ENCODE peak calls at places on chromosome 5, in five cellular contexts. W is lower lobe of right lung, Q is gastrocnemius medialis, C is NB4, V is AG04449. H is an unnamed sample.

GRCh38 chr5:151202381-151203139 is 21.3 kb downstream of the CCDC69 start:
- DNase-seq in W (no peak), Q (no peak), C (peak), V (no peak), H (no peak)

GRCh38 chr5:172407241-172407691 is 47.1 kb downstream of the SH3PXD2B start:
- DNase-seq in W (no peak), Q (no peak), C (no peak), V (no peak), H (no peak)

GRCh38 chr5:100697970-100698369 is 162.8 kb downstream of the FAM174A start:
- DNase-seq in W (no peak), Q (no peak), C (no peak), V (no peak), H (no peak)

GRCh38 chr5:118888556-118888955 is 99.8 kb downstream of the DTWD2 start:
- DNase-seq in W (no peak), Q (no peak), C (no peak), V (no peak), H (no peak)

GRCh38 chr5:65102501-65102825 is 333.7 kb downstream of the CWC27 start:
- DNase-seq in W (no peak), Q (no peak), C (no peak), V (no peak), H (no peak)

GRCh38 chr5:154202379-154203260 is 12.1 kb downstream of the GALNT10 start:
- DNase-seq in W (no peak), Q (no peak), C (no peak), V (no peak), H (no peak)

GRCh38 chr5:417301-417700 is 25.7 kb upstream of the EXOC3 start:
- DNase-seq in W (peak), Q (no peak), C (no peak), V (no peak), H (no peak)

GRCh38 chr5:52498607-52499006 is 289.1 kb upstream of the ITGA1 start:
- DNase-seq in W (no peak), Q (no peak), C (no peak), V (no peak), H (no peak)

GRCh38 chr5:147689436-147689835 is 93.1 kb downstream of the JAKMIP2 start:
- DNase-seq in W (no peak), Q (no peak), C (no peak), V (no peak), H (no peak)

GRCh38 chr5:143946821-143947220 is 134.9 kb downstream of the HMHB1 start:
- DNase-seq in W (no peak), Q (no peak), C (no peak), V (no peak), H (no peak)

GRCh38 chr5:92907914-92908606 is 673.0 kb downstream of the NR2F1-AS1 start:
- DNase-seq in W (no peak), Q (no peak), C (peak), V (no peak), H (no peak)

GRCh38 chr5:176447538-176447981 is 625 bp upstream of the FAF2 start:
- DNase-seq in W (no peak), Q (peak), C (no peak), V (no peak), H (no peak)

GRCh38 chr5:67287795-67288194 is 91.2 kb upstream of the CD180 start:
- DNase-seq in W (no peak), Q (no peak), C (no peak), V (peak), H (no peak)

GRCh38 chr5:11903614-11904269 is 504 bp downstream of the CTNND2 start:
- DNase-seq in W (no peak), Q (no peak), C (no peak), V (no peak), H (no peak)

GRCh38 chr5:72517961-72518690 is 10.9 kb upstream of the ZNF366 start:
- DNase-seq in W (peak), Q (peak), C (peak), V (no peak), H (no peak)

GRCh38 chr5:40797273-40798011 is 732 bp downstream of the PRKAA1 start:
- DNase-seq in W (peak), Q (peak), C (peak), V (no peak), H (peak)

DNA sequence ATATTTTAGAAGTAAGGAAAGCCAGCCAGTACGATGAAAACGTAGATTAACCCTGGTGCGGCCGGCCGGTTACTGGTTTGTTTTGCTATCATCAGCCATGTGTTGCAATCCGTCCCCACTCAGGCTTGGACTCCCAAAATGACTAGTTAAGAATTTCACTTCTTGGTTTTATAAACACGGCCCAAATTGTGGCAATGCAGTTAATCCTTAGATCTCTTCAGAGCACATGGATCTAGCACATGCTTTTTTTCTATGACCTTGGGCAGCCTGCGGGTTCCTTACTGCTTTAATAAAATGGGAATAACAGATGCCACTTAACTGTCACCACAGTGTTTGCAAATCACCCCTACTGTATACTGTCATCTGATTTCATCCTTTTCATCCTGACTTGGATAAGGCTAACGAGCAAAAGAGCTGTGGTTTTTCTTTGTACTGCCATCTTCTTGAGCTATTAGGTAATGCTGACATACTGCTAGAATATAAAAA is 1.5 kb downstream of the NDFIP1 start:
- DNase-seq in W (no peak), Q (peak), C (peak), V (no peak), H (no peak)
- TF ChIP-seq CTCF in W (no peak), Q (no peak), C (no peak), V (no peak), H (no peak)

GRCh38 chr5:60927450-60927849 is 17.4 kb downstream of the ERCC8 start:
- DNase-seq in W (no peak), Q (no peak), C (no peak), V (no peak), H (no peak)

GRCh38 chr5:60929024-60929423 is 15.8 kb downstream of the ERCC8 start:
- DNase-seq in W (no peak), Q (no peak), C (no peak), V (no peak), H (no peak)
- TF ChIP-seq CTCF in W (no peak), Q (no peak), C (peak), V (no peak), H (no peak)

DNA sequence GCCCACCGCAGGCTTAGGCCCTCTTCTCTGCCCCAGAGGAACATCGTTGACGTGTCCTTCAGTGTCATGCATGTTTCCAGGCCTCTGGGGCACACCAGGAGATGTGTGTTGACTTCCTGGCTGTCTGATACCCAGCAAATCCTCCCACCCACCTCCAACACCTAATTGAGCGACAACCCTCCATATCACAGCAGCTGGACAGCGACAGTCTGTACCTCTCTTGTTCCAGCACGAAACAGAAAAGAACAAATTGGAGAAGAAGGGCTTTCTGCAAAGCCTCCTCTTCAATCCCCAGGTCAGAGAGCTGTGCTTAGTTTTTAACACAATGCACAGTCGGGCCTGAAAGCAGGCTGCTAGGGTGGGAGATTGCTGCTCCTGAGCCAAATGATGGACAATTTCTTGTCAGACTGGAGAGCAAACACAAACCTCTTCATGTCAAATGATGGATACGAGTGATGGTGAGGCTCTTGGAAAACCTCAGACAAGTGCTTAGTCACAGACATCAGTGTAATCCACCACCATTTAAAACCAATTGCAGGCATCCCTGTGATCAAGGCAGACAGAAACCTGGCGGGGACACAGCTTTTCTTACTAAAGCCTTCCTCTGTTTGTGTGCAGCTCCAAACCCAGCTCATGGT is 110.6 kb downstream of the EBF1 start:
- DNase-seq in W (no peak), Q (no peak), C (no peak), V (no peak), H (no peak)
- TF ChIP-seq CTCF in W (no peak), Q (no peak), C (no peak), V (no peak), H (no peak)

GRCh38 chr5:133361922-133362321 is 250.4 kb downstream of the FSTL4 start:
- DNase-seq in W (no peak), Q (no peak), C (no peak), V (no peak), H (no peak)
- TF ChIP-seq CTCF in W (no peak), Q (no peak), C (no peak), V (no peak), H (no peak)

DNA sequence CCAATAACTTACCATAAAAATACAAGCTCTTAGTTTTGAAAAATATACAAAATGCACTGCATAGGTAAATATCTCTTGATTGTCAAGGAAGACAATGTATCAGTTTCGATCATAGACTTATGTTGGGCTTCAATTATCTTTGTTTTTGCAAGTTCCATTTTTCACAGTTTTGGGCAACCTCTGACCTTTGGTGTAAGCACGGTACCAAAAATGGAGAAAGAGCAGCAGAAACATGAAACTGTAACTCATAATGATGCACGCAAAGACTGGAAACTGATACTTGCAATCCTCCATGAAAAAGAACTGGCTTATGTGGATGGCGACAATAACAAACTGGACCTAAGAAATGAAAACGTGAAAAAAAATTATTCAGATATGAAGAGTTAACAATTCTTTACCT is 54.5 kb upstream of the DEPDC1B start:
- DNase-seq in W (no peak), Q (no peak), C (no peak), V (no peak), H (no peak)
- TF ChIP-seq CTCF in W (no peak), Q (no peak), C (no peak), V (no peak), H (no peak)

DNA sequence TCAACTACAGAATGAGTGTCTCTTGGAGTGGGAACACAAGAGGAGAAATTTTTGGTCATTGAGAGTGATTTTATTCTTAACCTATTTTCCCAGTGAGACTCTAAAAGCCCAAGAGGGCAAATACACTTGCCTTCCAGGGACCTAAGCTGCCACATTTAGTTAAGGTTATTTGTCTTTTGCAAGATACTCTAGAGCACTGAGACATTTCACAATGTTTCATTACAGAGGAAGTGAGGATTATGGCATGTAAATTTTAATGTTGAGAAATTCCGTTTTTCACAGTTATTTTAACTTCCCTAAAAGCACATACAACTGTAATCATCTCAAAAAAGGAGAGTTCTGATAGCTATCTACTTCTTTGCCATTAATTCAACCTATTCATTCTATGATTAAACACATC is 38.7 kb upstream of the RAB3C start:
- DNase-seq in W (no peak), Q (no peak), C (peak), V (no peak), H (no peak)
- TF ChIP-seq CTCF in W (no peak), Q (no peak), C (no peak), V (no peak), H (no peak)

GRCh38 chr5:138340008-138340407 is 1.9 kb downstream of the FAM53C start:
- DNase-seq in W (no peak), Q (no peak), C (no peak), V (no peak), H (no peak)
- TF ChIP-seq CTCF in W (no peak), Q (no peak), C (no peak), V (no peak), H (no peak)

DNA sequence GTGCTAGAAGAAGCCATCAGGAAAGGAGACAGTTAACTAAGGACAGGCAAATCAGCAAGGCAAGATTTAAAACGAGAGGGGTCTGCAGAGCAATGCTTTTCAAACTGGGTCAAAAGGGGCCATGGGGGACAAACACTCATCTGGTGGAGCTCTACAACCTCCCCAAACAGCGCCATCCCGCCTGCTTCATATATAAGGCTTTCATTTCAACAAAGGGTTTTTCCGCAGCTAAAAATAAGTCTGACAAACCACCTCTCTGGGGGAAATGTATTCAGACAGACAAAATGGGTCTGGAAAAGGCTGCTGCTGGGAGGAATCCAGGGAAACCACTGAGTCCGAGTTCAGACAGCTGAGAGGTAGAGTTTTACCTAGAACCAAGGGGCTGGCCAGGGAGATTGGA is 8.3 kb upstream of the SEPTIN8 start:
- DNase-seq in W (no peak), Q (no peak), C (no peak), V (no peak), H (no peak)
- TF ChIP-seq CTCF in W (no peak), Q (no peak), C (no peak), V (no peak), H (no peak)

GRCh38 chr5:179033004-179033580 is 9.5 kb downstream of the ZNF879 start:
- DNase-seq in W (no peak), Q (no peak), C (no peak), V (no peak), H (no peak)
- TF ChIP-seq CTCF in W (no peak), Q (no peak), C (no peak), V (no peak), H (no peak)

H was measured in omental fat pad.